ENCODE peak calls at places on chromosomes 7 and 10, in five cellular contexts. One of them, this sample, is unnamed.

GRCh38 chr10:42969909-42970308 is 107.0 kb upstream of the RET start:
- DNase-seq in IMR-90: no peak
- DNase-seq in A549: no peak
- DNase-seq in heart right ventricle: no peak
- DNase-seq in endothelial cell: no peak
- DNase-seq in this sample: no peak

GRCh38 chr10:123704812-123705211 is 38.7 kb downstream of the GPR26 start:
- DNase-seq in IMR-90: no peak
- DNase-seq in A549: no peak
- DNase-seq in heart right ventricle: no peak
- DNase-seq in endothelial cell: no peak
- DNase-seq in this sample: no peak

GRCh38 chr7:41035788-41036187 is 667.1 kb downstream of the INHBA start:
- DNase-seq in IMR-90: no peak
- DNase-seq in A549: no peak
- DNase-seq in heart right ventricle: no peak
- DNase-seq in endothelial cell: no peak
- DNase-seq in this sample: no peak

GRCh38 chr10:14382022-14382421 is 51.3 kb upstream of the FRMD4A start:
- DNase-seq in IMR-90: peak; percentile 70
- DNase-seq in A549: no peak
- DNase-seq in heart right ventricle: no peak
- DNase-seq in endothelial cell: no peak
- DNase-seq in this sample: peak; percentile 78

GRCh38 chr7:120862987-120863386 is 5.0 kb upstream of the TSPAN12 start:
- DNase-seq in IMR-90: no peak
- DNase-seq in A549: no peak
- DNase-seq in heart right ventricle: no peak
- DNase-seq in endothelial cell: no peak
- DNase-seq in this sample: no peak

GRCh38 chr7:144656960-144657359 is 178.9 kb downstream of the TPK1 start:
- DNase-seq in IMR-90: no peak
- DNase-seq in A549: no peak
- DNase-seq in heart right ventricle: no peak
- DNase-seq in endothelial cell: no peak
- DNase-seq in this sample: peak; percentile 4

GRCh38 chr10:28201666-28202400 is 101.0 kb downstream of the MPP7 start:
- DNase-seq in IMR-90: peak; percentile 65
- DNase-seq in A549: no peak
- DNase-seq in heart right ventricle: no peak
- DNase-seq in endothelial cell: no peak
- DNase-seq in this sample: no peak

GRCh38 chr10:4825868-4826787 is at the start of gene AKR1E2:
- DNase-seq in IMR-90: peak; percentile 79
- DNase-seq in A549: peak; percentile 99
- DNase-seq in heart right ventricle: peak; percentile 90
- DNase-seq in endothelial cell: peak; percentile 75
- DNase-seq in this sample: peak; percentile 89

GRCh38 chr10:109912335-109913282 is 10.7 kb downstream of the XPNPEP1 start:
- DNase-seq in IMR-90: peak; percentile 87
- DNase-seq in A549: no peak
- DNase-seq in heart right ventricle: no peak
- DNase-seq in endothelial cell: no peak
- DNase-seq in this sample: no peak

GRCh38 chr10:78277734-78278404 is 244.2 kb downstream of the RPS24 start:
- DNase-seq in IMR-90: peak; percentile 75
- DNase-seq in A549: no peak
- DNase-seq in heart right ventricle: peak; percentile 76
- DNase-seq in endothelial cell: no peak
- DNase-seq in this sample: no peak

GRCh38 chr10:102994551-102995295 is 76.6 kb downstream of the CNNM2 start:
- DNase-seq in IMR-90: no peak
- DNase-seq in A549: no peak
- DNase-seq in heart right ventricle: no peak
- DNase-seq in endothelial cell: no peak
- DNase-seq in this sample: no peak

GRCh38 chr7:28718523-28718922 is 239.6 kb downstream of the TRIL start:
- DNase-seq in IMR-90: no peak
- DNase-seq in A549: no peak
- DNase-seq in heart right ventricle: no peak
- DNase-seq in endothelial cell: no peak
- DNase-seq in this sample: no peak

GRCh38 chr7:68438016-68438415 is 1160.3 kb upstream of the AUTS2 start:
- DNase-seq in IMR-90: no peak
- DNase-seq in A549: peak; percentile 28
- DNase-seq in heart right ventricle: no peak
- DNase-seq in endothelial cell: no peak
- DNase-seq in this sample: no peak

GRCh38 chr10:129893690-129894089 is 70.4 kb downstream of the EBF3 start:
- DNase-seq in IMR-90: no peak
- DNase-seq in A549: no peak
- DNase-seq in heart right ventricle: no peak
- DNase-seq in endothelial cell: no peak
- DNase-seq in this sample: no peak

GRCh38 chr7:155213385-155213784 is 84.3 kb upstream of the INSIG1 start:
- DNase-seq in IMR-90: peak; percentile 75
- DNase-seq in A549: peak; percentile 21
- DNase-seq in heart right ventricle: no peak
- DNase-seq in endothelial cell: no peak
- DNase-seq in this sample: no peak

GRCh38 chr10:86597306-86597705 is 57.0 kb upstream of the OPN4 start:
- DNase-seq in IMR-90: no peak
- DNase-seq in A549: no peak
- DNase-seq in heart right ventricle: no peak
- DNase-seq in endothelial cell: no peak
- DNase-seq in this sample: no peak

GRCh38 chr7:66837007-66837406 is 84.0 kb upstream of the TMEM248 start:
- DNase-seq in IMR-90: peak; percentile 34
- DNase-seq in A549: peak; percentile 75
- DNase-seq in heart right ventricle: no peak
- DNase-seq in endothelial cell: no peak
- DNase-seq in this sample: peak; percentile 73

GRCh38 chr10:28382520-28383269 is 79.8 kb upstream of the MPP7 start:
- DNase-seq in IMR-90: peak; percentile 72
- DNase-seq in A549: peak; percentile 32
- DNase-seq in heart right ventricle: no peak
- DNase-seq in endothelial cell: no peak
- DNase-seq in this sample: no peak

GRCh38 chr10:19480296-19480695 is 335.9 kb upstream of the PLXDC2 start:
- DNase-seq in IMR-90: peak; percentile 6
- DNase-seq in A549: no peak
- DNase-seq in heart right ventricle: no peak
- DNase-seq in endothelial cell: no peak
- DNase-seq in this sample: no peak

GRCh38 chr10:11797847-11798633 is 25.1 kb upstream of the PROSER2 start:
- DNase-seq in IMR-90: no peak
- DNase-seq in A549: peak; percentile 18
- DNase-seq in heart right ventricle: no peak
- DNase-seq in endothelial cell: no peak
- DNase-seq in this sample: no peak

GRCh38 chr7:82745117-82745516 is 301.5 kb upstream of the CACNA2D1 start:
- DNase-seq in IMR-90: peak; percentile 8
- DNase-seq in A549: no peak
- DNase-seq in heart right ventricle: no peak
- DNase-seq in endothelial cell: no peak
- DNase-seq in this sample: no peak

GRCh38 chr10:79025113-79025832 is 43.5 kb upstream of the ZMIZ1 start:
- DNase-seq in IMR-90: no peak
- DNase-seq in A549: no peak
- DNase-seq in heart right ventricle: no peak
- DNase-seq in endothelial cell: no peak
- DNase-seq in this sample: peak; percentile 86

GRCh38 chr7:36422072-36422471 is 32.4 kb downstream of the ANLN start:
- DNase-seq in IMR-90: no peak
- DNase-seq in A549: no peak
- DNase-seq in heart right ventricle: no peak
- DNase-seq in endothelial cell: no peak
- DNase-seq in this sample: no peak

GRCh38 chr10:110651044-110651958 is 7.2 kb downstream of the RBM20 start:
- DNase-seq in IMR-90: peak; percentile 98
- DNase-seq in A549: no peak
- DNase-seq in heart right ventricle: peak; percentile 32
- DNase-seq in endothelial cell: no peak
- DNase-seq in this sample: peak; percentile 65

GRCh38 chr7:83413831-83414230 is 235.1 kb downstream of the SEMA3E start:
- DNase-seq in IMR-90: no peak
- DNase-seq in A549: no peak
- DNase-seq in heart right ventricle: no peak
- DNase-seq in endothelial cell: no peak
- DNase-seq in this sample: no peak

GRCh38 chr7:155787171-155787851 is 25.0 kb downstream of the SHH start:
- DNase-seq in IMR-90: no peak
- DNase-seq in A549: peak; percentile 31
- DNase-seq in heart right ventricle: no peak
- DNase-seq in endothelial cell: no peak
- DNase-seq in this sample: no peak

GRCh38 chr7:39754326-39755120 is 131.2 kb downstream of the RALA start:
- DNase-seq in IMR-90: peak; percentile 81
- DNase-seq in A549: no peak
- DNase-seq in heart right ventricle: no peak
- DNase-seq in endothelial cell: no peak
- DNase-seq in this sample: no peak

GRCh38 chr7:28069788-28070187 is 110.8 kb downstream of the JAZF1 start:
- DNase-seq in IMR-90: peak; percentile 79
- DNase-seq in A549: no peak
- DNase-seq in heart right ventricle: peak; percentile 31
- DNase-seq in endothelial cell: no peak
- DNase-seq in this sample: no peak

GRCh38 chr10:123634221-123634620 is 31.9 kb upstream of the GPR26 start:
- DNase-seq in IMR-90: no peak
- DNase-seq in A549: no peak
- DNase-seq in heart right ventricle: no peak
- DNase-seq in endothelial cell: no peak
- DNase-seq in this sample: no peak

GRCh38 chr10:24344695-24345473 is 135.9 kb downstream of the KIAA1217 start:
- DNase-seq in IMR-90: no peak
- DNase-seq in A549: no peak
- DNase-seq in heart right ventricle: no peak
- DNase-seq in endothelial cell: no peak
- DNase-seq in this sample: no peak

GRCh38 chr7:67625257-67625713 is 628.7 kb downstream of the TYW1 start:
- DNase-seq in IMR-90: peak; percentile 11
- DNase-seq in A549: peak; percentile 77
- DNase-seq in heart right ventricle: peak; percentile 77
- DNase-seq in endothelial cell: no peak
- DNase-seq in this sample: peak; percentile 44

GRCh38 chr7:26648429-26649015 is 215.9 kb downstream of the SKAP2 start:
- DNase-seq in IMR-90: peak; percentile 76
- DNase-seq in A549: peak; percentile 17
- DNase-seq in heart right ventricle: no peak
- DNase-seq in endothelial cell: no peak
- DNase-seq in this sample: no peak

GRCh38 chr7:87318741-87319140 is 26.7 kb upstream of the CROT start:
- DNase-seq in IMR-90: no peak
- DNase-seq in A549: peak; percentile 59
- DNase-seq in heart right ventricle: no peak
- DNase-seq in endothelial cell: no peak
- DNase-seq in this sample: no peak

GRCh38 chr10:79399242-79399831 is 46.1 kb downstream of the ZCCHC24 start:
- DNase-seq in IMR-90: peak; percentile 95
- DNase-seq in A549: no peak
- DNase-seq in heart right ventricle: peak; percentile 89
- DNase-seq in endothelial cell: peak; percentile 67
- DNase-seq in this sample: no peak

GRCh38 chr7:107856806-107857540 is 34.0 kb upstream of the DLD start:
- DNase-seq in IMR-90: no peak
- DNase-seq in A549: no peak
- DNase-seq in heart right ventricle: no peak
- DNase-seq in endothelial cell: no peak
- DNase-seq in this sample: peak; percentile 48

GRCh38 chr7:132501956-132502355 is 74.3 kb downstream of the PLXNA4 start:
- DNase-seq in IMR-90: no peak
- DNase-seq in A549: no peak
- DNase-seq in heart right ventricle: no peak
- DNase-seq in endothelial cell: peak; percentile 21
- DNase-seq in this sample: no peak

GRCh38 chr10:114821293-114821914 is at the start of gene FHIP2A:
- DNase-seq in IMR-90: peak; percentile 66
- DNase-seq in A549: peak; percentile 75
- DNase-seq in heart right ventricle: peak; percentile 86
- DNase-seq in endothelial cell: peak; percentile 94
- DNase-seq in this sample: peak; percentile 84

GRCh38 chr10:132232553-132232949 is 45.8 kb downstream of the DPYSL4 start:
- DNase-seq in IMR-90: no peak
- DNase-seq in A549: no peak
- DNase-seq in heart right ventricle: peak; percentile 40
- DNase-seq in endothelial cell: no peak
- DNase-seq in this sample: peak; percentile 41

GRCh38 chr7:87220734-87221215 is 1.2 kb upstream of the TMEM243 start:
- DNase-seq in IMR-90: no peak
- DNase-seq in A549: peak; percentile 16
- DNase-seq in heart right ventricle: no peak
- DNase-seq in endothelial cell: no peak
- DNase-seq in this sample: peak; percentile 13

GRCh38 chr10:48614481-48615383 is 9.9 kb upstream of the ARHGAP22 start:
- DNase-seq in IMR-90: peak; percentile 34
- DNase-seq in A549: no peak
- DNase-seq in heart right ventricle: no peak
- DNase-seq in endothelial cell: no peak
- DNase-seq in this sample: no peak
- TF ChIP-seq CTCF in IMR-90: peak; percentile 32
- TF ChIP-seq CTCF in A549: peak; percentile 16
- TF ChIP-seq CTCF in heart right ventricle: peak; percentile 35
- TF ChIP-seq CTCF in endothelial cell: peak; percentile 65
- TF ChIP-seq CTCF in this sample: peak; percentile 27

DNA sequence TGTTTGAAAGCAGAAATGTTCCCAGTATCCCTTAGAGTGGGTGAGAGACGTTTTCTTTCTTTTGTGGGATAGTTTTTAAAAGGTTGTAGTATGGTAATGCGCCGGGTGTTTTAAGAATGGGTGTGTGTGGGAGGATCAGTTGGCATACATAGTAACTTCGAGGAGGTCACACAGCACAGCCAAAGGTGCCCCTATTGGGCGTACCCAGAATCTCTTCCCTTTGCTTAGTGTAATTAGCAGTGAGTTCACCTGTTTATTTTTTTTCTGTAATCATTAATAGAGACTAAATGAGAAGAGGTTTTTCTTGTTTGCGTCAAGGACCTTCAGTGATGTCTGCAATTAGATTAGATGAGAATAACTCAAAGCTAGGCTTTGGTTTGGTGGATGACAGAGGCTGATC is 1.5 kb downstream of the PLEKHA8 start:
- DNase-seq in IMR-90: no peak
- DNase-seq in A549: no peak
- DNase-seq in heart right ventricle: no peak
- DNase-seq in endothelial cell: no peak
- DNase-seq in this sample: peak; percentile 43
- TF ChIP-seq CTCF in IMR-90: no peak
- TF ChIP-seq CTCF in A549: no peak
- TF ChIP-seq CTCF in heart right ventricle: no peak
- TF ChIP-seq CTCF in endothelial cell: no peak
- TF ChIP-seq CTCF in this sample: no peak

GRCh38 chr10:17599089-17599488 is 18.1 kb downstream of the HACD1 start:
- DNase-seq in IMR-90: peak; percentile 55
- DNase-seq in A549: peak; percentile 40
- DNase-seq in heart right ventricle: no peak
- DNase-seq in endothelial cell: peak; percentile 25
- DNase-seq in this sample: no peak
- TF ChIP-seq CTCF in IMR-90: peak; percentile 46
- TF ChIP-seq CTCF in A549: peak; percentile 29
- TF ChIP-seq CTCF in heart right ventricle: peak; percentile 34
- TF ChIP-seq CTCF in endothelial cell: no peak
- TF ChIP-seq CTCF in this sample: peak; percentile 15

GRCh38 chr7:141416691-141417268 is 134.4 kb upstream of the AGK start:
- DNase-seq in IMR-90: no peak
- DNase-seq in A549: no peak
- DNase-seq in heart right ventricle: no peak
- DNase-seq in endothelial cell: no peak
- DNase-seq in this sample: no peak
- TF ChIP-seq CTCF in IMR-90: no peak
- TF ChIP-seq CTCF in A549: no peak
- TF ChIP-seq CTCF in heart right ventricle: no peak
- TF ChIP-seq CTCF in endothelial cell: no peak
- TF ChIP-seq CTCF in this sample: no peak

This sample was measured in activated CD8-positive, alpha-beta T cell treated with anti-CD3 and anti-CD28 coated beads for 36 hours.